ENCODE peak calls at places on chromosomes 4 and X, in eight cellular contexts. One of them, this sample, is unnamed.

GRCh38 chr4:170109586-170110289 is 20.0 kb upstream of the AADAT start:
- DNase-seq in endodermal cell: peak; percentile 57
- DNase-seq in C1 segment of cervical spinal cord: no peak
- DNase-seq in activated T-helper 1 cell treated with Interleukin-2 at 50 U/mL for 16 hours: no peak
- DNase-seq in OCI-LY7: no peak
- DNase-seq in stimulated activated naive CD4-positive, alpha-beta T cell: no peak
- DNase-seq in hippocampal formation: peak; percentile 34
- DNase-seq in globus pallidus: no peak
- DNase-seq in this sample: no peak

GRCh38 chr4:55345054-55345453 is 988 bp upstream of the SRD5A3 start:
- DNase-seq in endodermal cell: no peak
- DNase-seq in C1 segment of cervical spinal cord: no peak
- DNase-seq in activated T-helper 1 cell treated with Interleukin-2 at 50 U/mL for 16 hours: no peak
- DNase-seq in OCI-LY7: no peak
- DNase-seq in stimulated activated naive CD4-positive, alpha-beta T cell: no peak
- DNase-seq in hippocampal formation: no peak
- DNase-seq in globus pallidus: no peak
- DNase-seq in this sample: no peak

GRCh38 chrX:45842207-45842900 is 641.7 kb upstream of the DIPK2B start:
- DNase-seq in endodermal cell: no peak
- DNase-seq in C1 segment of cervical spinal cord: no peak
- DNase-seq in activated T-helper 1 cell treated with Interleukin-2 at 50 U/mL for 16 hours: no peak
- DNase-seq in OCI-LY7: no peak
- DNase-seq in stimulated activated naive CD4-positive, alpha-beta T cell: no peak
- DNase-seq in hippocampal formation: no peak
- DNase-seq in globus pallidus: no peak
- DNase-seq in this sample: no peak

GRCh38 chr4:83599183-83599582 is 63.3 kb downstream of the GPAT3 start:
- DNase-seq in endodermal cell: peak; percentile 51
- DNase-seq in C1 segment of cervical spinal cord: no peak
- DNase-seq in activated T-helper 1 cell treated with Interleukin-2 at 50 U/mL for 16 hours: no peak
- DNase-seq in OCI-LY7: peak; percentile 67
- DNase-seq in stimulated activated naive CD4-positive, alpha-beta T cell: no peak
- DNase-seq in hippocampal formation: no peak
- DNase-seq in globus pallidus: no peak
- DNase-seq in this sample: no peak

GRCh38 chrX:39020051-39020669 is 218.9 kb downstream of the MID1IP1 start:
- DNase-seq in endodermal cell: no peak
- DNase-seq in C1 segment of cervical spinal cord: no peak
- DNase-seq in activated T-helper 1 cell treated with Interleukin-2 at 50 U/mL for 16 hours: no peak
- DNase-seq in OCI-LY7: no peak
- DNase-seq in stimulated activated naive CD4-positive, alpha-beta T cell: no peak
- DNase-seq in hippocampal formation: no peak
- DNase-seq in globus pallidus: no peak
- DNase-seq in this sample: no peak

GRCh38 chrX:150362599-150363481 is at the start of gene MAMLD1:
- DNase-seq in endodermal cell: peak; percentile 71
- DNase-seq in C1 segment of cervical spinal cord: no peak
- DNase-seq in activated T-helper 1 cell treated with Interleukin-2 at 50 U/mL for 16 hours: peak; percentile 37
- DNase-seq in OCI-LY7: no peak
- DNase-seq in stimulated activated naive CD4-positive, alpha-beta T cell: peak; percentile 16
- DNase-seq in hippocampal formation: peak; percentile 19
- DNase-seq in globus pallidus: peak; percentile 35
- DNase-seq in this sample: peak; percentile 65

GRCh38 chrX:14581081-14581480 is 51.7 kb downstream of the GLRA2 start:
- DNase-seq in endodermal cell: no peak
- DNase-seq in C1 segment of cervical spinal cord: no peak
- DNase-seq in activated T-helper 1 cell treated with Interleukin-2 at 50 U/mL for 16 hours: no peak
- DNase-seq in OCI-LY7: no peak
- DNase-seq in stimulated activated naive CD4-positive, alpha-beta T cell: no peak
- DNase-seq in hippocampal formation: no peak
- DNase-seq in globus pallidus: no peak
- DNase-seq in this sample: no peak

GRCh38 chr4:119040711-119041185 is 94.9 kb upstream of the MYOZ2 start:
- DNase-seq in endodermal cell: peak; percentile 78
- DNase-seq in C1 segment of cervical spinal cord: no peak
- DNase-seq in activated T-helper 1 cell treated with Interleukin-2 at 50 U/mL for 16 hours: no peak
- DNase-seq in OCI-LY7: no peak
- DNase-seq in stimulated activated naive CD4-positive, alpha-beta T cell: no peak
- DNase-seq in hippocampal formation: peak; percentile 10
- DNase-seq in globus pallidus: no peak
- DNase-seq in this sample: no peak

GRCh38 chrX:154490021-154490413 is 412 bp downstream of the SLC10A3 start:
- DNase-seq in endodermal cell: peak; percentile 46
- DNase-seq in C1 segment of cervical spinal cord: no peak
- DNase-seq in activated T-helper 1 cell treated with Interleukin-2 at 50 U/mL for 16 hours: no peak
- DNase-seq in OCI-LY7: peak; percentile 52
- DNase-seq in stimulated activated naive CD4-positive, alpha-beta T cell: no peak
- DNase-seq in hippocampal formation: no peak
- DNase-seq in globus pallidus: no peak
- DNase-seq in this sample: peak; percentile 61

GRCh38 chr4:159390648-159391047 is 287.8 kb downstream of the RAPGEF2 start:
- DNase-seq in endodermal cell: no peak
- DNase-seq in C1 segment of cervical spinal cord: no peak
- DNase-seq in activated T-helper 1 cell treated with Interleukin-2 at 50 U/mL for 16 hours: no peak
- DNase-seq in OCI-LY7: no peak
- DNase-seq in stimulated activated naive CD4-positive, alpha-beta T cell: no peak
- DNase-seq in hippocampal formation: no peak
- DNase-seq in globus pallidus: no peak
- DNase-seq in this sample: peak; percentile 97

GRCh38 chrX:13220916-13221315 is 98.9 kb downstream of the ATXN3L start:
- DNase-seq in endodermal cell: no peak
- DNase-seq in C1 segment of cervical spinal cord: no peak
- DNase-seq in activated T-helper 1 cell treated with Interleukin-2 at 50 U/mL for 16 hours: no peak
- DNase-seq in OCI-LY7: no peak
- DNase-seq in stimulated activated naive CD4-positive, alpha-beta T cell: no peak
- DNase-seq in hippocampal formation: no peak
- DNase-seq in globus pallidus: no peak
- DNase-seq in this sample: peak; percentile 61

GRCh38 chr4:175758595-175758994 is 53.5 kb downstream of the GPM6A start:
- DNase-seq in endodermal cell: no peak
- DNase-seq in C1 segment of cervical spinal cord: no peak
- DNase-seq in activated T-helper 1 cell treated with Interleukin-2 at 50 U/mL for 16 hours: no peak
- DNase-seq in OCI-LY7: no peak
- DNase-seq in stimulated activated naive CD4-positive, alpha-beta T cell: no peak
- DNase-seq in hippocampal formation: no peak
- DNase-seq in globus pallidus: peak; percentile 21
- DNase-seq in this sample: no peak

GRCh38 chrX:150761176-150761818 is 68.1 kb downstream of the MTMR1 start:
- DNase-seq in endodermal cell: peak; percentile 75
- DNase-seq in C1 segment of cervical spinal cord: no peak
- DNase-seq in activated T-helper 1 cell treated with Interleukin-2 at 50 U/mL for 16 hours: no peak
- DNase-seq in OCI-LY7: no peak
- DNase-seq in stimulated activated naive CD4-positive, alpha-beta T cell: no peak
- DNase-seq in hippocampal formation: no peak
- DNase-seq in globus pallidus: no peak
- DNase-seq in this sample: peak; percentile 51

GRCh38 chr4:1408418-1408817 is 2.2 kb upstream of the NKX1-1 start:
- DNase-seq in endodermal cell: peak; percentile 72
- DNase-seq in C1 segment of cervical spinal cord: no peak
- DNase-seq in activated T-helper 1 cell treated with Interleukin-2 at 50 U/mL for 16 hours: no peak
- DNase-seq in OCI-LY7: no peak
- DNase-seq in stimulated activated naive CD4-positive, alpha-beta T cell: no peak
- DNase-seq in hippocampal formation: no peak
- DNase-seq in globus pallidus: no peak
- DNase-seq in this sample: peak; percentile 57

GRCh38 chrX:106404512-106404911 is 207.3 kb upstream of the RADX start:
- DNase-seq in endodermal cell: no peak
- DNase-seq in C1 segment of cervical spinal cord: no peak
- DNase-seq in activated T-helper 1 cell treated with Interleukin-2 at 50 U/mL for 16 hours: no peak
- DNase-seq in OCI-LY7: no peak
- DNase-seq in stimulated activated naive CD4-positive, alpha-beta T cell: no peak
- DNase-seq in hippocampal formation: no peak
- DNase-seq in globus pallidus: no peak
- DNase-seq in this sample: no peak